ENCODE peak calls at places on chromosomes 7 and 10, in six cellular contexts. I is kidney; W is aorta; Q is neural progenitor cell; H is CD4-positive, alpha-beta memory T cell; E is heart right ventricle. L is an unnamed sample.

GRCh38 chr10:78980815-78981214 is 88.0 kb upstream of the ZMIZ1 start:
- DNase-seq in Q (no peak), W (no peak), I (no peak), H (no peak), E (no peak), L (no peak)

GRCh38 chr7:98840096-98840495 is 29.7 kb downstream of the TMEM130 start:
- DNase-seq in I (no peak), H (no peak), E (no peak), W (no peak), Q (no peak), L (no peak)

GRCh38 chr7:27300401-27300800 is 57.8 kb downstream of the EVX1 start:
- DNase-seq in H (no peak), E (no peak), I (no peak), Q (no peak), W (no peak), L (peak; percentile 43)

GRCh38 chr7:88217675-88218427 is 2.0 kb downstream of the SRI start:
- DNase-seq in W (no peak), H (peak; percentile 24), I (no peak), E (no peak), Q (no peak), L (no peak)

GRCh38 chr7:41436139-41436538 is 266.8 kb downstream of the INHBA start:
- DNase-seq in H (no peak), Q (no peak), E (no peak), I (no peak), W (no peak), L (no peak)

GRCh38 chr7:103504505-103505135 is 58.6 kb upstream of the SLC26A5 start:
- DNase-seq in I (no peak), Q (no peak), E (no peak), W (no peak), H (no peak), L (no peak)

GRCh38 chr7:150744041-150744656 is 6.9 kb downstream of the GIMAP5 start:
- DNase-seq in W (no peak), E (no peak), I (no peak), Q (no peak), H (no peak), L (no peak)

GRCh38 chr7:104857458-104858425 is 156.3 kb upstream of the KMT2E start:
- DNase-seq in Q (no peak), E (no peak), H (no peak), I (no peak), W (no peak), L (no peak)

GRCh38 chr7:33775790-33776189 is 129.5 kb upstream of the BMPER start:
- DNase-seq in W (no peak), E (no peak), Q (no peak), I (no peak), H (no peak), L (no peak)

GRCh38 chr7:39421661-39422060 is 144.5 kb upstream of the YAE1 start:
- DNase-seq in W (no peak), Q (no peak), H (no peak), E (no peak), I (no peak), L (no peak)

GRCh38 chr10:45575966-45576597 is 96.5 kb downstream of the ZFAND4 start:
- DNase-seq in E (no peak), Q (no peak), I (no peak), H (no peak), W (no peak), L (no peak)

GRCh38 chr7:103879411-103879810 is 110.0 kb downstream of the RELN start:
- DNase-seq in I (no peak), W (no peak), E (no peak), Q (no peak), H (no peak), L (no peak)

GRCh38 chr7:83271212-83272099 is 108.8 kb upstream of the PCLO start:
- DNase-seq in H (no peak), E (no peak), W (no peak), I (no peak), Q (peak; percentile 53), L (no peak)

GRCh38 chr10:108956149-108956548 is 967.2 kb downstream of the XPNPEP1 start:
- DNase-seq in Q (no peak), E (no peak), W (no peak), H (no peak), I (no peak), L (no peak)

GRCh38 chr7:55382251-55382650 is 17.1 kb downstream of the LANCL2 start:
- DNase-seq in E (no peak), W (no peak), I (no peak), Q (no peak), H (no peak), L (no peak)

GRCh38 chr7:28144266-28144665 is 36.3 kb downstream of the JAZF1 start:
- DNase-seq in Q (peak; percentile 74), E (no peak), I (no peak), W (no peak), H (no peak), L (no peak)

GRCh38 chr10:27600915-27601314 is 96.8 kb downstream of the RAB18 start:
- DNase-seq in W (no peak), E (no peak), H (no peak), I (no peak), Q (no peak), L (no peak)

GRCh38 chr10:3944591-3944990 is 159.6 kb upstream of the KLF6 start:
- DNase-seq in Q (no peak), W (no peak), I (no peak), E (no peak), H (no peak), L (no peak)

GRCh38 chr10:8402469-8403074 is 348.1 kb downstream of the GATA3 start:
- DNase-seq in H (peak; percentile 45), W (no peak), E (no peak), Q (no peak), I (no peak), L (no peak)

GRCh38 chr7:2966466-2967078 is 77.1 kb downstream of the CARD11 start:
- DNase-seq in W (peak; percentile 15), H (no peak), Q (no peak), I (peak; percentile 48), E (no peak), L (no peak)

DNA sequence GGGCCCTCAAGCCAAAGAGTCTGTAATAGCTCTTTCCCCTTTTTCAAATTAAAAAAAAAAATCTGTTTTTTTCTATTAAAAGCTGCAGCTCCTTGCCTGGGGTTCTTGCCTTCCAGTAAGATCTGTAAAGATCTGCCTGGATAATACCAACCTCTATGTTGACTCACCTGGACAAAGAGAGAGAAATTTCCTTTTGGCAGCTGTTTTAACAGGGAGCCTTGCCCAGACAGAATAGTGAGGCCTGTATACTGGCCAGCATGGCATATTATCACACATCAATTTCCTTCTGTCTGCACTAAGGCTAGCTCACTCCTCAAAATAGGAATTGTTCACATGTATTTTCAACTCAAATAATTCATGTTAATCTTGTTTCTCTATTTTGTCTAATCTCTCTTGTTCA is 104.6 kb upstream of the LRGUK start:
- DNase-seq in W (no peak), H (no peak), E (no peak), Q (no peak), I (no peak), L (no peak)
- H3K4me3 ChIP-seq in W (no peak overlapping the region), H (no peak overlapping the region), E (no peak overlapping the region), Q (no peak overlapping the region), I (no peak overlapping the region), L (no peak overlapping the region)

GRCh38 chr7:116393654-116394053 is 105.9 kb upstream of the CAV2 start:
- DNase-seq in E (peak; percentile 36), Q (no peak), H (no peak), I (no peak), W (no peak), L (no peak)
- H3K27ac ChIP-seq in E (peak overlapping the region; percentile 34), Q (no peak overlapping the region), H (no peak overlapping the region), I (no peak overlapping the region), W (no peak overlapping the region), L (no peak overlapping the region)

DNA sequence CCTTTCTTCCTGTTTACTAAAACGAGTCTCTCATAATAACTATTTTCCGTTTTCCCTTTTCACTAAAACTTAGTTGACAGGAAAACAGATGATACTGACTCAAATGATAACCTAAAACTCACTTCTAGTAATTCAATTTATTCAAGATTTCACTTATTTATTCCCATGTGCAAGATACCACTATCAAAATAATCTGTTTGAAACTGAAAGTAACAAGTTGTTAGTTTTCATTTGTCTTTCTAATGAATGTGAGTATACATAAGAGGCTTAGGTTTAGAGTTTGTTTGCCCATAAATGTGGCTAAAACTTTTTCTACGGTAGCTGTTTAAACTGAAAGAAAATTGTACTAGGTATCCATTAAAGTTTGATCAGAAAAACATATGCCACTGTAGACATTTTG is 314.9 kb upstream of the STEAP1 start:
- DNase-seq in I (no peak), E (no peak), H (no peak), Q (no peak), W (no peak), L (no peak)
- H3K4me3 ChIP-seq in I (no peak overlapping the region), E (no peak overlapping the region), H (no peak overlapping the region), Q (no peak overlapping the region), W (no peak overlapping the region), L (no peak overlapping the region)

DNA sequence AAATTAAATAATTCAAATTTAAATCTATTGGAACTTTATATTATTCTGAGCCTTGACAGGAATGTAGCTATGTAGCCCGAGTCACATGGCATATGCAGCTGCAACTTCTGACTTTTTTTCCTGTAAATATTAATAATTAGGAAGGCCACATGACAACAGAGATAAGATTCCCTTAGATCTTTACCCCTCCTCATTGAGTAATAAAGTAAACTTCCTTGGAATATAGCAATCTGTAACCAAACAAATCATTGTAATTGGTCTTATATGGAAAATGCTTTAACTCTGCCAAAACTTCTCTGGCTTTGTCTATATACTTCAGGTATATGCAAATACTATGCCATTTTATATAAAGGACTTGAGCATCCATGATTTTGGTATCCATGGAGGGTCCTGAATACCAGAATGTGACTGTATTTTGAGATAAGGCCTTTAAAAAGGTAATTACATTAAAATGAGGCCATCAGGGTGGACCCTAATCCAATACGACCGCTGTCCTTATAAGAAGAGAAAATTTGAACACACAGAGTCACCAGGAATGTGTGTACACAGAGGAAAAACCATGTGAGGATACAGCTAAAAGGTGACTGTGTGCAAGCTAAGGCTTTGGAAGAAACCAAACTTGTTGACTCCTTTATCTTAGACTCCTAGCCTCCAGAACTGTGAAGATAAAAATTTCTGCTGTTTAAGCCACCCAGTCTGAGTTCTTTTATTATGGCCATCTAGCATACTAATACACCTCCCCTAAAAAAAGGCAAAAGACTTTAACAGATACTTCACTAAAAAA is 222.0 kb downstream of the CTNNA3 start:
- DNase-seq in I (no peak), E (no peak), W (no peak), Q (no peak), H (no peak), L (no peak)
- H3K27ac ChIP-seq in I (no peak overlapping the region), E (no peak overlapping the region), W (no peak overlapping the region), Q (no peak overlapping the region), H (no peak overlapping the region), L (no peak overlapping the region)

DNA sequence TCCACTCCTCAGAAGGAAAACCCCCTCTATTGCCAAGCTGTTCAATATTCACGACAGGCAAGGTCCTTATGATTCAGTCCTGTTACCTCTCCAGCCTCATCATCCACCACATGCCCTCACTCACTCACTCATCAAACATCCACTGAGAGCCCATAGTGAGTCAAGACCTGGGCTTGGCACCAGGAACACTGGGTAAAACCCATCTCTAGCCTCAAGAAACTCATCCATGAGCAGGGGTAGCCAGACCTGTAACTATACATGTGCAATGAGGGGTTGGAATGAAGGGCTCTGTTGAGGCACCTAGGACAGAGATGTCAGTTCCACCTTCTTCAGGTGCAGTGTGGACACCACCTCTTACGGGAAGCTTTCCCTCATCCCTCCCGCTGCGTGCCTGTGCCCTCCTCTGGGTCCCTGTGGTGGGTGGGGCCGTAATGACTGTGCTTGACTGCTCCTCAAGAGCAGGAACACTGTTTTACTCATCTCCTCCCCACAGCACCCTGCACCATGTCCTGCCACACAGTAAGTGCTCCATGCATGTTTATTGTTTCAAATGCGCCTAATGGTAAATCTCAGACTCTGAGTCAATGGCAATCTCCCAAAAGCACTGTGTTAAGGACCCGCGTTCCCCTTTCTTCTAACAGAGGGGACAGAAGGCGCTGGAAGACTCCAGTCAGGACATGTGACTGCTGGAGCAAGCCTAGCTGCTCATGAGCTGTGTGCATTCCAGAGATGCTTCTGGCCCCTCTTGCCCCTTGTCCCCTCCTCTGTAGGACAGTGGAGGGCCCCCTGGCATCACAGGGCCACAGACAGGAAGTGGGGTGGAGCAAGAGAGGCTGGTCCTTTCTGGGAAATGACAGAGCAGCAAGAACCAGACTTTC is 95.4 kb downstream of the HIPK2 start:
- DNase-seq in H (no peak), Q (no peak), E (no peak), W (no peak), I (no peak), L (no peak)
- H3K4me3 ChIP-seq in H (no peak overlapping the region), Q (no peak overlapping the region), E (no peak overlapping the region), W (no peak overlapping the region), I (no peak overlapping the region), L (no peak overlapping the region)

L was measured in HL-60.